ENCODE peak calls at places on chromosomes 13 and 19, in four cellular contexts. One of them, this sample, is unnamed.

GRCh38 chr13:99970761-99971575 is 599 bp downstream of the ZIC5 start:
- DNase-seq in CD8-positive, alpha-beta T cell: no peak
- DNase-seq in cardiac fibroblast: no peak
- DNase-seq in breast epithelium: no peak
- DNase-seq in this sample: no peak

GRCh38 chr19:35153701-35154534 is 617 bp upstream of the FXYD5 start:
- DNase-seq in breast epithelium: no peak
- DNase-seq in CD8-positive, alpha-beta T cell: peak
- DNase-seq in cardiac fibroblast: peak
- DNase-seq in this sample: peak

GRCh38 chr19:14135985-14136508 is 342 bp downstream of the ASF1B start:
- DNase-seq in breast epithelium: no peak
- DNase-seq in cardiac fibroblast: no peak
- DNase-seq in CD8-positive, alpha-beta T cell: no peak
- DNase-seq in this sample: no peak

GRCh38 chr13:99220199-99220931 is 19.7 kb downstream of the UBAC2 start:
- DNase-seq in breast epithelium: no peak
- DNase-seq in cardiac fibroblast: no peak
- DNase-seq in CD8-positive, alpha-beta T cell: no peak
- DNase-seq in this sample: no peak

GRCh38 chr13:98480915-98481510 is 95.9 kb downstream of the STK24 start:
- DNase-seq in breast epithelium: no peak
- DNase-seq in cardiac fibroblast: peak
- DNase-seq in CD8-positive, alpha-beta T cell: no peak
- DNase-seq in this sample: no peak

GRCh38 chr13:25922373-25922772 is 129.4 kb downstream of the SHISA2 start:
- DNase-seq in breast epithelium: no peak
- DNase-seq in cardiac fibroblast: no peak
- DNase-seq in CD8-positive, alpha-beta T cell: no peak
- DNase-seq in this sample: no peak

GRCh38 chr19:38971672-38972071 is 3.9 kb downstream of the FBXO17 start:
- DNase-seq in CD8-positive, alpha-beta T cell: no peak
- DNase-seq in breast epithelium: no peak
- DNase-seq in cardiac fibroblast: no peak
- DNase-seq in this sample: no peak

GRCh38 chr19:13669780-13670355 is 94.5 kb upstream of the MRI1 start:
- DNase-seq in CD8-positive, alpha-beta T cell: no peak
- DNase-seq in cardiac fibroblast: no peak
- DNase-seq in breast epithelium: no peak
- DNase-seq in this sample: no peak

GRCh38 chr13:98622926-98623325 is 46.0 kb upstream of the STK24 start:
- DNase-seq in cardiac fibroblast: no peak
- DNase-seq in breast epithelium: no peak
- DNase-seq in CD8-positive, alpha-beta T cell: no peak
- DNase-seq in this sample: no peak

GRCh38 chr13:109010912-109011311 is 381.5 kb downstream of the MYO16 start:
- DNase-seq in cardiac fibroblast: no peak
- DNase-seq in CD8-positive, alpha-beta T cell: no peak
- DNase-seq in breast epithelium: no peak
- DNase-seq in this sample: no peak

GRCh38 chr19:39435499-39436349 is at the start of gene RPS16:
- DNase-seq in breast epithelium: peak
- DNase-seq in CD8-positive, alpha-beta T cell: peak
- DNase-seq in cardiac fibroblast: peak
- DNase-seq in this sample: peak

GRCh38 chr13:65965496-65965895 is 1264.6 kb downstream of the PCDH9 start:
- DNase-seq in cardiac fibroblast: peak
- DNase-seq in CD8-positive, alpha-beta T cell: no peak
- DNase-seq in breast epithelium: no peak
- DNase-seq in this sample: no peak

GRCh38 chr13:78638216-78638615 is 20.7 kb downstream of the OBI1 start:
- DNase-seq in breast epithelium: no peak
- DNase-seq in CD8-positive, alpha-beta T cell: no peak
- DNase-seq in cardiac fibroblast: no peak
- DNase-seq in this sample: no peak

GRCh38 chr19:12793290-12794195 is 2.3 kb downstream of the JUNB start:
- DNase-seq in CD8-positive, alpha-beta T cell: peak
- DNase-seq in cardiac fibroblast: peak
- DNase-seq in breast epithelium: peak
- DNase-seq in this sample: peak

GRCh38 chr19:48033604-48034003 is 10.3 kb downstream of the CABP5 start:
- DNase-seq in CD8-positive, alpha-beta T cell: no peak
- DNase-seq in breast epithelium: no peak
- DNase-seq in cardiac fibroblast: no peak
- DNase-seq in this sample: no peak
- TF ChIP-seq CTCF in CD8-positive, alpha-beta T cell: no peak
- TF ChIP-seq CTCF in breast epithelium: no peak
- TF ChIP-seq CTCF in cardiac fibroblast: no peak
- TF ChIP-seq CTCF in this sample: no peak

DNA sequence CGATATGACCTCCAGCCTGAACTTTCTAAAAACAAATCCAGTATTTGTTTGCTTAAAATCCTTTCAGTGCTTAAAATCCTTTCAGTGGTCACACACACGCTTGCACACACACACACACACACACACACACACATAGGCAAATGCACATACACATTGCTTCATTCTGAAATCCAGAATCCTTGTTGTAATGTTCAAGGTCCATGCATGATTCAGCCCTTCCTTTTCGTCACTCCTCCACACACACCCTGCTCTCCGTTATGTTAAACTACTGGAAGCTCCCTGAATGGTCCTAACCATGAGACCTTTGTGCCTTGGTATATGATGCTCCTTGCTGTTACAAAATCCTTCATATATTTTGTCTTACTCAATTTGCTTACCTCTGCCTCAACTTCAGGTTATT is 44.9 kb downstream of the SERTM1 start:
- DNase-seq in cardiac fibroblast: peak
- DNase-seq in breast epithelium: no peak
- DNase-seq in CD8-positive, alpha-beta T cell: no peak
- DNase-seq in this sample: no peak
- TF ChIP-seq CTCF in cardiac fibroblast: no peak
- TF ChIP-seq CTCF in breast epithelium: no peak
- TF ChIP-seq CTCF in CD8-positive, alpha-beta T cell: no peak
- TF ChIP-seq CTCF in this sample: no peak

DNA sequence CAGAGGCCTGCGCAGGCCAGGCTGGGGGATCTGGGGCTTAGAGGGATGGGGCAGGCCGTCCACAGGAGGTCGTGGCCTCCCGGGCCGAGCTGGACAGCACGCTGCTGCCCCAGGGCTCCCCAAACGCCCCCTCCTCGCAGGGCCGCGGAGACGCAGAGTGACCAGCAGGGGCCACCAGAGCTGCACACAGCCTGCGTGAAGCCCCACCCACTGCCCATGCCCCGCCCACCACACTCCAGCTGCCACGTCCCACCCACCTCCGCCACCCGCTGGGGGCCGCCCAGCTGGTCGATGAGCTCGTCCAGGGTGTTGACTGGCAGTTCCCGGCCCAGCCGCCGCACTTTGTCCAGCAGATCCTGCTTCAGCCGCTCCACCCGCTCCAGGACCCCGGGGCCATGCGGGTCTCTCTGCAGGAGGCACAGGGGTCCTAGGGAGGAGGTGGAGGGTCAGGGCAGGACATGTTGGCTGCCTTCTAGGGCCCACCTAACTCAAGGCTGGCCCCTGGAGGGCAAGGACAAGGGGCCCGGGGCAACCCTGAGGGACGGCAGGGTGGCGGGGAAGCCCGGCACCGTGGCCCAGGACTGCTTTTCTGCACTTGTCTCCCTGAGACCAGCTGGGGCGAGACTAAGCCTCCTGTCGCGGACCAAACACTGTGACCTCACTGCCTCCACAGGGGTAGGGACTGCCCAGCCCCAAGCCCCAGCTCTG is 9.6 kb downstream of the GPX4 start:
- DNase-seq in CD8-positive, alpha-beta T cell: peak
- DNase-seq in cardiac fibroblast: peak
- DNase-seq in breast epithelium: peak
- DNase-seq in this sample: peak
- TF ChIP-seq CTCF in CD8-positive, alpha-beta T cell: peak
- TF ChIP-seq CTCF in cardiac fibroblast: peak
- TF ChIP-seq CTCF in breast epithelium: peak
- TF ChIP-seq CTCF in this sample: no peak

GRCh38 chr13:51262501-51263211 is 40.5 kb downstream of the FAM124A start:
- DNase-seq in CD8-positive, alpha-beta T cell: no peak
- DNase-seq in breast epithelium: no peak
- DNase-seq in cardiac fibroblast: no peak
- DNase-seq in this sample: no peak
- TF ChIP-seq CTCF in CD8-positive, alpha-beta T cell: no peak
- TF ChIP-seq CTCF in breast epithelium: no peak
- TF ChIP-seq CTCF in cardiac fibroblast: peak
- TF ChIP-seq CTCF in this sample: no peak

DNA sequence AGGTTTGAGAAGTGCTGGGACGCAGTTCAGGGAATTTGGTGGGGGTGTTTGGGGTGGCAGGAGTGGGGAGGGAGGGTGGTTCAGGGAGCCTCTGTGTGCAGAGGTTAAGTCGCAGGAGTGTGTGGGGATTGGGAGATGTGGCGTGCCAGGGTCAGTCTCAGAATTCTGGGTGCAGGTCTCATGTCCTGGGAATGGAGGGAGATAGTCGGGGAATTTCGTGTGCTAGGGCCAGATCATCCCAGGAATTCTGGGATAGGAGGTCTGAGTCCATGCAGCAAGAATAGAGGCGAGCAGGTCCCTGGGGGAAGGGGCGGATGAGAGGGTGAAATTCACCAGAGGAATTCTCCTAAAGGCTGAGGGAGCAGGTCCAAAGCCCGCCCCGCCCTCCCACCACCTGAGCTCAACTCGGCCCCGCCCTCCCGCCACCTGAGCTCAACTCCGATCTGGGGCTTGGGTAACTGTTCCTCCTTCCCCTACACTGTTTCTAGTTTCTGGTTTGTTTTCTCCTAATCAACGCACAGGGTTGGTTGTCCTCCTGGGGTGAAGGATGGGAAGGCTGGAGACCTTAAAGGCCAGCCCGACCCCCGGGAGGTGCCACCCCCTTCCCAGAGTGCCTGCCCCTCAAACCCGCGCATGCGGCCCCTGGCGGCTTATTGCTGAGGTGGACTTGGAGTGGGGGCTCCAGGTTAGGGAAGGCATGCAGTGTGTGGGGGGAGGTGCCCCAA is 15.2 kb downstream of the KCNC3 start:
- DNase-seq in cardiac fibroblast: no peak
- DNase-seq in breast epithelium: no peak
- DNase-seq in CD8-positive, alpha-beta T cell: no peak
- DNase-seq in this sample: no peak
- TF ChIP-seq CTCF in cardiac fibroblast: no peak
- TF ChIP-seq CTCF in breast epithelium: no peak
- TF ChIP-seq CTCF in CD8-positive, alpha-beta T cell: no peak
- TF ChIP-seq CTCF in this sample: no peak

GRCh38 chr19:4493929-4494690 is 22.0 kb downstream of the HDGFL2 start:
- DNase-seq in breast epithelium: no peak
- DNase-seq in cardiac fibroblast: no peak
- DNase-seq in CD8-positive, alpha-beta T cell: no peak
- DNase-seq in this sample: no peak

GRCh38 chr19:4496304-4496703 is 22.0 kb downstream of the PLIN4 start:
- DNase-seq in cardiac fibroblast: no peak
- DNase-seq in breast epithelium: no peak
- DNase-seq in CD8-positive, alpha-beta T cell: no peak
- DNase-seq in this sample: no peak

GRCh38 chr19:4494691-4495064 is 22.6 kb downstream of the HDGFL2 start:
- DNase-seq in breast epithelium: no peak
- DNase-seq in CD8-positive, alpha-beta T cell: no peak
- DNase-seq in cardiac fibroblast: no peak
- DNase-seq in this sample: no peak

GRCh38 chr19:4493104-4493928 is 21.2 kb downstream of the HDGFL2 start:
- DNase-seq in CD8-positive, alpha-beta T cell: no peak
- DNase-seq in cardiac fibroblast: no peak
- DNase-seq in breast epithelium: no peak
- DNase-seq in this sample: no peak

DNA sequence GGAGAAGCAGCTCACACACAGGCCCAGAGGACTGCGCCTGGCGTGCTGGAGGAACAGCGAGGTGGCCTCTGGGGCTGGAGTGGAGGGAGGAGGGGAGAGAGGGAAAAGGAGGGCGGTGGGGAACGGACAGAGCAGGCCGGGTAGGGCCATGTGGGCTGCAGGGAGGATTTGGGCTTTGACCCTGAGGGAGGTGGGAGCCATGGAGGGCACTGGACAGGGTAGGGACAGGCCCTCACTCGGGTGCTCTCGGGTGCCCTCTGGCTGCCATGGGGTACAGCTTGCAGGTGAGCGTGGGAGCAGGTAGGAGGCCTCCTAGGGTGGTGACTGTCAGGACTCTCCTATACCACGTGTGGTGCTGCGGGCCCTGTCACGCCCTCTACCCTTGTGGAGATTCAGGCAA is 22.8 kb downstream of the PLIN4 start:
- DNase-seq in breast epithelium: no peak
- DNase-seq in cardiac fibroblast: no peak
- DNase-seq in CD8-positive, alpha-beta T cell: no peak
- DNase-seq in this sample: no peak
- TF ChIP-seq CTCF in breast epithelium: no peak
- TF ChIP-seq CTCF in cardiac fibroblast: no peak
- TF ChIP-seq CTCF in CD8-positive, alpha-beta T cell: no peak
- TF ChIP-seq CTCF in this sample: no peak

GRCh38 chr13:50386527-50387123 is 371.4 kb downstream of the KCNRG start:
- DNase-seq in cardiac fibroblast: peak
- DNase-seq in CD8-positive, alpha-beta T cell: no peak
- DNase-seq in breast epithelium: no peak
- DNase-seq in this sample: no peak

GRCh38 chr13:50388481-50388880 is 373.2 kb downstream of the KCNRG start:
- DNase-seq in breast epithelium: no peak
- DNase-seq in CD8-positive, alpha-beta T cell: no peak
- DNase-seq in cardiac fibroblast: no peak
- DNase-seq in this sample: no peak

GRCh38 chr13:50384724-50385123 is 369.5 kb downstream of the KCNRG start:
- DNase-seq in breast epithelium: no peak
- DNase-seq in cardiac fibroblast: no peak
- DNase-seq in CD8-positive, alpha-beta T cell: no peak
- DNase-seq in this sample: no peak

GRCh38 chr13:50389726-50390125 is 374.5 kb downstream of the KCNRG start:
- DNase-seq in breast epithelium: no peak
- DNase-seq in CD8-positive, alpha-beta T cell: no peak
- DNase-seq in cardiac fibroblast: no peak
- DNase-seq in this sample: no peak

GRCh38 chr13:50387124-50387581 is 371.9 kb downstream of the KCNRG start:
- DNase-seq in CD8-positive, alpha-beta T cell: no peak
- DNase-seq in cardiac fibroblast: no peak
- DNase-seq in breast epithelium: no peak
- DNase-seq in this sample: peak
- TF ChIP-seq CTCF in CD8-positive, alpha-beta T cell: no peak
- TF ChIP-seq CTCF in cardiac fibroblast: peak
- TF ChIP-seq CTCF in breast epithelium: no peak
- TF ChIP-seq CTCF in this sample: no peak

This sample was measured in activated B cell treated with CpG ODN at 0.5 μM for 24 hours.